ENCODE peak calls at places on chromosomes 6 and 20, in five cellular contexts. B is Calu3, Z is T-helper 2 cell, A is B cell, H is COR-L47. X is an unnamed sample.

GRCh38 chr6:166802437-166802836 is 153.9 kb downstream of the RNASET2 start:
- DNase-seq in B (no peak), Z (no peak), A (no peak), H (no peak), X (no peak)

GRCh38 chr6:56259682-56260081 is 12.3 kb upstream of the COL21A1 start:
- DNase-seq in B (peak; percentile 23), Z (no peak), A (no peak), H (peak; percentile 65), X (no peak)

GRCh38 chr6:98779618-98780017 is 54.8 kb upstream of the POU3F2 start:
- DNase-seq in B (peak; percentile 4), Z (no peak), A (no peak), H (no peak), X (no peak)

GRCh38 chr6:221531-222349 is 70.5 kb upstream of the DUSP22 start:
- DNase-seq in B (no peak), Z (no peak), A (no peak), H (no peak), X (no peak)

GRCh38 chr6:8203337-8203736 is 101.0 kb upstream of the EEF1E1 start:
- DNase-seq in B (no peak), Z (no peak), A (no peak), H (no peak), X (no peak)

GRCh38 chr20:41447026-41447425 is 80.4 kb upstream of the EMILIN3 start:
- DNase-seq in B (no peak), Z (no peak), A (no peak), H (no peak), X (no peak)

GRCh38 chr6:130524552-130524951 is 158.7 kb downstream of the TMEM200A start:
- DNase-seq in B (no peak), Z (no peak), A (no peak), H (no peak), X (no peak)

GRCh38 chr20:51712501-51713212 is 55.5 kb downstream of the ATP9A start:
- DNase-seq in B (peak; percentile 47), Z (no peak), A (no peak), H (no peak), X (peak; percentile 61)

GRCh38 chr6:24126586-24127192 is 674 bp downstream of the NRSN1 start:
- DNase-seq in B (peak; percentile 75), Z (no peak), A (no peak), H (no peak), X (peak; percentile 70)

GRCh38 chr20:50230871-50231270 is 40.2 kb downstream of the CEBPB start:
- DNase-seq in B (no peak), Z (no peak), A (no peak), H (no peak), X (no peak)

GRCh38 chr6:167576050-167576741 is 250.5 kb upstream of the AFDN start:
- DNase-seq in B (no peak), Z (no peak), A (no peak), H (no peak), X (no peak)

GRCh38 chr6:79196908-79197307 is 37.6 kb downstream of the HMGN3 start:
- DNase-seq in B (no peak), Z (no peak), A (no peak), H (no peak), X (no peak)

GRCh38 chr6:53961679-53962370 is 149.4 kb upstream of the MLIP start:
- DNase-seq in B (no peak), Z (no peak), A (no peak), H (no peak), X (no peak)

GRCh38 chr20:15836634-15837033 is 736.6 kb downstream of the KIF16B start:
- DNase-seq in B (no peak), Z (no peak), A (no peak), H (no peak), X (no peak)

GRCh38 chr6:128655978-128656498 is 135.6 kb upstream of the PTPRK start:
- DNase-seq in B (peak; percentile 33), Z (no peak), A (no peak), H (no peak), X (peak; percentile 59)

GRCh38 chr6:157768304-157768703 is 54.7 kb upstream of the SNX9 start:
- DNase-seq in B (no peak), Z (no peak), A (peak; percentile 72), H (no peak), X (no peak)

GRCh38 chr20:22584922-22585785 is 782 bp upstream of the FOXA2 start:
- DNase-seq in B (peak; percentile 24), Z (no peak), A (no peak), H (peak; percentile 73), X (peak; percentile 32)

GRCh38 chr20:34705383-34706021 is 1.4 kb downstream of the TP53INP2 start:
- DNase-seq in B (peak; percentile 48), Z (no peak), A (no peak), H (no peak), X (peak; percentile 93)

GRCh38 chr20:45445805-45446562 is 23.6 kb upstream of the WFDC2 start:
- DNase-seq in B (peak; percentile 84), Z (no peak), A (no peak), H (no peak), X (peak; percentile 93)

GRCh38 chr6:14799928-14800327 is 445.9 kb upstream of the JARID2 start:
- DNase-seq in B (peak; percentile 38), Z (no peak), A (no peak), H (peak; percentile 48), X (peak; percentile 77)

GRCh38 chr6:149723262-149723661 is 5.4 kb upstream of the LATS1 start:
- DNase-seq in B (no peak), Z (no peak), A (no peak), H (no peak), X (no peak)

GRCh38 chr20:45685896-45686295 is 15.9 kb upstream of the WFDC11 start:
- DNase-seq in B (peak; percentile 11), Z (no peak), A (no peak), H (no peak), X (peak; percentile 59)

GRCh38 chr6:142356271-142356938 is 54.6 kb downstream of the ADGRG6 start:
- DNase-seq in B (no peak), Z (no peak), A (no peak), H (no peak), X (no peak)

GRCh38 chr6:89562114-89562815 is 76.3 kb downstream of the LYRM2 start:
- DNase-seq in B (no peak), Z (no peak), A (no peak), H (no peak), X (no peak)

GRCh38 chr6:149863596-149863845 is 638 bp downstream of the LRP11 start:
- DNase-seq in B (no peak), Z (no peak), A (no peak), H (no peak), X (no peak)

GRCh38 chr20:35314460-35315198 is 22.4 kb upstream of the FAM83C start:
- DNase-seq in B (no peak), Z (no peak), A (no peak), H (no peak), X (no peak)

GRCh38 chr6:107068691-107069630 is 41.0 kb downstream of the MTRES1 start:
- DNase-seq in B (no peak), Z (no peak), A (no peak), H (no peak), X (no peak)

GRCh38 chr6:7691675-7692452 is 34.0 kb upstream of the BMP6 start:
- DNase-seq in B (peak; percentile 29), Z (no peak), A (no peak), H (no peak), X (peak; percentile 59)

GRCh38 chr6:17865798-17866725 is 121.4 kb downstream of the KIF13A start:
- DNase-seq in B (peak; percentile 64), Z (no peak), A (no peak), H (no peak), X (peak; percentile 28)

GRCh38 chr6:5125152-5126006 is 40.2 kb downstream of the PPP1R3G start:
- DNase-seq in B (peak; percentile 9), Z (no peak), A (no peak), H (no peak), X (peak; percentile 51)

GRCh38 chr6:10310826-10311225 is 104.0 kb downstream of the TFAP2A start:
- DNase-seq in B (peak; percentile 50), Z (no peak), A (no peak), H (peak; percentile 58), X (peak; percentile 88)

GRCh38 chr6:156994215-156995076 is 217.3 kb downstream of the ARID1B start:
- DNase-seq in B (no peak), Z (no peak), A (no peak), H (no peak), X (peak; percentile 80)

GRCh38 chr6:4289770-4290320 is 154.5 kb upstream of the ECI2 start:
- DNase-seq in B (no peak), Z (no peak), A (no peak), H (no peak), X (no peak)

X was measured in HT-29.